ENCODE peak calls at places on chromosomes 12 and 14, in six cellular contexts. M is cardiac muscle cell, A is Peyer's patch, T is pancreas, K is left ventricle myocardium inferior, Q is neural progenitor cell. N is an unnamed sample.

GRCh38 chr14:73166399-73166798 is 30.1 kb downstream of the PSEN1 start:
- DNase-seq in M (no peak), Q (no peak), T (no peak), A (no peak), K (no peak), N (no peak)

GRCh38 chr12:56776654-56777053 is 13.5 kb downstream of the HSD17B6 start:
- DNase-seq in M (no peak), T (no peak), K (no peak), A (no peak), Q (no peak), N (no peak)

GRCh38 chr12:51381226-51382079 is 9.8 kb downstream of the GALNT6 start:
- DNase-seq in M (no peak), T (no peak), Q (no peak), K (no peak), A (no peak), N (no peak)

GRCh38 chr12:3523728-3524127 is 32.7 kb downstream of the PRMT8 start:
- DNase-seq in A (no peak), T (no peak), Q (no peak), M (no peak), K (no peak), N (no peak)

GRCh38 chr14:76497550-76498484 is 121.9 kb downstream of the ESRRB start:
- DNase-seq in T (no peak), K (no peak), M (peak; percentile 19), A (no peak), Q (peak; percentile 42), N (no peak)

GRCh38 chr14:69268763-69269162 is 8.8 kb downstream of the GALNT16 start:
- DNase-seq in T (no peak), K (no peak), Q (no peak), M (no peak), A (no peak), N (no peak)

GRCh38 chr12:102513739-102514138 is 33.4 kb upstream of the IGF1 start:
- DNase-seq in Q (no peak), A (no peak), T (no peak), K (no peak), M (no peak), N (no peak)

GRCh38 chr14:31283568-31284252 is 76.1 kb upstream of the HECTD1 start:
- DNase-seq in M (no peak), Q (no peak), K (no peak), T (no peak), A (no peak), N (no peak)

GRCh38 chr12:3122841-3123678 is 45.9 kb downstream of the TSPAN9 start:
- DNase-seq in A (no peak), K (peak; percentile 65), M (no peak), T (no peak), Q (no peak), N (no peak)

GRCh38 chr12:130501821-130502220 is 164.1 kb downstream of the PIWIL1 start:
- DNase-seq in K (no peak), M (no peak), A (no peak), Q (no peak), T (no peak), N (no peak)

GRCh38 chr12:6778212-6778570 is 5.9 kb downstream of the LAG3 start:
- DNase-seq in Q (peak; percentile 57), T (peak; percentile 33), M (no peak), K (peak; percentile 43), A (no peak), N (peak; percentile 80)

GRCh38 chr12:12079291-12079690 is 8.6 kb downstream of the BCL2L14 start:
- DNase-seq in A (no peak), T (no peak), M (no peak), K (no peak), Q (no peak), N (no peak)

GRCh38 chr12:91023326-91024004 is 18.7 kb upstream of the EPYC start:
- DNase-seq in T (no peak), M (no peak), K (no peak), A (no peak), Q (no peak), N (no peak)

GRCh38 chr12:7472060-7472459 is 28.1 kb upstream of the CD163L1 start:
- DNase-seq in T (no peak), Q (no peak), M (no peak), K (no peak), A (no peak), N (no peak)

GRCh38 chr12:7951671-7952070 is 15.7 kb upstream of the SLC2A3 start:
- DNase-seq in T (no peak), M (no peak), Q (no peak), K (no peak), A (no peak), N (no peak)

GRCh38 chr14:75793806-75794205 is 132.8 kb downstream of the TTLL5 start:
- DNase-seq in M (no peak), K (no peak), T (no peak), A (no peak), Q (no peak), N (no peak)

GRCh38 chr14:57987051-57987450 is 121.2 kb upstream of the SLC35F4 start:
- DNase-seq in K (no peak), T (no peak), A (no peak), Q (no peak), M (no peak), N (no peak)

GRCh38 chr12:126926023-126926600 is 1340.9 kb upstream of the TMEM132C start:
- DNase-seq in A (no peak), T (no peak), Q (peak; percentile 4), M (no peak), K (no peak), N (no peak)

GRCh38 chr12:92145481-92145730 is 240 bp downstream of the BTG1 start:
- DNase-seq in M (no peak), Q (no peak), T (no peak), K (no peak), A (no peak), N (no peak)

GRCh38 chr12:6278439-6279255 is 31.8 kb upstream of the PLEKHG6 start:
- DNase-seq in M (peak; percentile 89), T (peak; percentile 92), Q (peak; percentile 92), A (peak; percentile 97), K (peak; percentile 83), N (peak; percentile 89)

GRCh38 chr12:115134298-115134697 is 450.3 kb upstream of the TBX3 start:
- DNase-seq in T (no peak), A (no peak), M (no peak), K (no peak), Q (no peak), N (no peak)

GRCh38 chr12:54596526-54596946 is 8.1 kb upstream of the PPP1R1A start:
- DNase-seq in M (peak; percentile 83), A (peak; percentile 70), T (peak; percentile 72), Q (peak; percentile 87), K (peak; percentile 48), N (peak; percentile 59)

GRCh38 chr12:22856120-22856699 is 231.2 kb downstream of the ETNK1 start:
- DNase-seq in T (no peak), M (peak; percentile 47), Q (peak; percentile 24), A (no peak), K (no peak), N (no peak)

GRCh38 chr12:113439606-113440030 is 17.4 kb downstream of the SDSL start:
- DNase-seq in T (peak; percentile 55), A (no peak), Q (peak; percentile 92), K (no peak), M (peak; percentile 83), N (peak; percentile 68)

GRCh38 chr14:39430762-39431415 is 1.3 kb downstream of the FBXO33 start:
- DNase-seq in K (no peak), Q (no peak), A (no peak), M (no peak), T (no peak), N (no peak)

GRCh38 chr12:65695077-65695865 is 129.0 kb upstream of the HMGA2 start:
- DNase-seq in K (no peak), M (peak; percentile 38), A (no peak), T (peak; percentile 67), Q (no peak), N (no peak)

GRCh38 chr14:95040723-95041476 is 116.4 kb downstream of the DICER1 start:
- DNase-seq in Q (no peak), A (peak; percentile 26), T (no peak), K (no peak), M (no peak), N (no peak)

GRCh38 chr12:46219892-46220655 is 48.8 kb downstream of the SLC38A1 start:
- DNase-seq in Q (no peak), M (no peak), K (no peak), T (no peak), A (no peak), N (no peak)

GRCh38 chr12:46219147-46219891 is 49.5 kb downstream of the SLC38A1 start:
- DNase-seq in Q (no peak), T (no peak), M (no peak), A (no peak), K (no peak), N (no peak)

GRCh38 chr12:46222642-46223041 is 46.2 kb downstream of the SLC38A1 start:
- DNase-seq in M (no peak), Q (no peak), A (no peak), K (no peak), T (no peak), N (no peak)

GRCh38 chr12:46223047-46223446 is 45.8 kb downstream of the SLC38A1 start:
- DNase-seq in Q (no peak), A (no peak), M (no peak), T (no peak), K (no peak), N (no peak)

GRCh38 chr12:46221255-46222128 is 47.4 kb downstream of the SLC38A1 start:
- DNase-seq in M (no peak), Q (no peak), T (no peak), A (no peak), K (no peak), N (no peak)
- H3K4me1 ChIP-seq in M (no peaks in the 10 kb centered on the region), Q (no peaks in the 10 kb centered on the region), T (no peaks in the 10 kb centered on the region), A (peaks cover 36% of the 10 kb centered on the region), K (peaks cover 70% of the 10 kb centered on the region), N (peaks cover 20% of the 10 kb centered on the region)

GRCh38 chr12:24881724-24882371 is 67.1 kb downstream of the BCAT1 start:
- DNase-seq in A (no peak), Q (no peak), K (no peak), M (no peak), T (no peak), N (no peak)
- H3K36me3 ChIP-seq in A (no peaks in the 10 kb centered on the region), Q (peaks cover 16% of the 10 kb centered on the region), K (no peaks in the 10 kb centered on the region), M (no peaks in the 10 kb centered on the region), T (peaks cover 10% of the 10 kb centered on the region), N (no peaks in the 10 kb centered on the region)

DNA sequence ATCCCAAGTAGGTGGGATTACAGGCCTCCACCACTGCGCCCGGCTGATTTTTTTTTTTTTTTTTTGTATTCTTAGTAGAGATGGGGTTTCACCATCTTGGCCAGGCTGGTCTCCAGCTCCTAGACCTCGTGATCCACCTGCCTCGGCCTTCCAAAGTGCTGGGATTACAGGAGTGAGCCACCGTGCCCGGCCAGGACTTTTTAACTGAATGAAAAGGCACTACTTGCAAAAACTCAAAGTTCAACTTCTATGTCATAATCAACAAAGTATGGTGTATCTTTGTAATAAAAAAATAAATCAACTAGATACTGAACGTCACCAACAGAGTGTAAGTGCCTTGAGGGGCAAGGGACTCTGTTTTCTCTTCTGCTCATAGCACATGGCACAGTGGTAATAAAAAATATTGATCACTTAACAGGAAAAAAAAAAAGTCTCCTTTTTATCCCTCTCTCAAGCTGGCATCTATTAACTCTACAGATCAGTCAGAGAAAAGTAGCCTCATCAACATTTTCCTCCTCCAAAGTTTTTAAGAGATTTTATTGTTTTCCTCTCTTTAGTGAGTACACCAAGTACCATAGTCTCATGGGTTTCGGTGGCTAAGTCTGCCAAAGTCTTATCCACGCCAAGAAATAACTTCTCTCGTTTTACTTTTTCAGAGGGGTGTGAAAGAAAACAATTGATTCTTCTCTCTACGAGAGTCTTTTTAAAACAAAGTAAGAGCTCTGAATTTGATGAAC is 10.6 kb upstream of the FOXN3 start:
- DNase-seq in T (no peak), Q (no peak), M (no peak), A (no peak), K (no peak), N (no peak)
- H3K4me1 ChIP-seq in T (peaks cover 30% of the 10 kb centered on the region), Q (peaks cover 36% of the 10 kb centered on the region), M (peaks cover 24% of the 10 kb centered on the region), A (peaks cover 18% of the 10 kb centered on the region), K (peaks cover 63% of the 10 kb centered on the region), N (peaks cover 21% of the 10 kb centered on the region)

GRCh38 chr12:125089626-125090025 is 24.4 kb downstream of the AACS start:
- DNase-seq in A (no peak), K (no peak), M (no peak), Q (no peak), T (no peak), N (no peak)
- H3K36me3 ChIP-seq in A (no peaks in the 10 kb centered on the region), K (peaks cover 53% of the 10 kb centered on the region), M (no peaks in the 10 kb centered on the region), Q (no peaks in the 10 kb centered on the region), T (peaks cover 24% of the 10 kb centered on the region), N (peaks cover 1% of the 10 kb centered on the region)

N was measured in Caco-2.